ENCODE peak calls at places on chromosomes 16 and 17, in five cellular contexts. E, N, O, Y and D are unnamed samples.
A peak's percentile ranks its signal among the peaks of the same experiment; 100 is the strongest.

GRCh38 chr16:705748-706188 is at the start of gene FBXL16:
- DNase-seq in E (peak; percentile 74), N (no peak), O (peak; percentile 82), Y (no peak), D (no peak)

GRCh38 chr16:194516-194915 is 14.3 kb downstream of the HBQ1 start:
- DNase-seq in E (peak; percentile 18), N (peak; percentile 65), O (no peak), Y (no peak), D (no peak)

GRCh38 chr16:46629331-46629843 is 8.2 kb upstream of the SHCBP1 start:
- DNase-seq in E (peak; percentile 63), N (peak; percentile 77), O (no peak), Y (no peak), D (no peak)

GRCh38 chr16:48525201-48526057 is 84.6 kb downstream of the N4BP1 start:
- DNase-seq in E (no peak), N (no peak), O (no peak), Y (no peak), D (peak; percentile 15)

GRCh38 chr16:537415-538335 is 10.2 kb downstream of the CAPN15 start:
- DNase-seq in E (no peak), N (no peak), O (no peak), Y (no peak), D (no peak)

GRCh38 chr16:10584956-10585561 is 4.7 kb upstream of the EMP2 start:
- DNase-seq in E (peak; percentile 47), N (peak; percentile 89), O (no peak), Y (no peak), D (no peak)

GRCh38 chr16:87331241-87331801 is 14.1 kb upstream of the C16orf95 start:
- DNase-seq in E (no peak), N (no peak), O (no peak), Y (no peak), D (no peak)

GRCh38 chr17:49494937-49495841 is at the start of gene NGFR:
- DNase-seq in E (peak; percentile 62), N (peak; percentile 11), O (no peak), Y (peak; percentile 64), D (no peak)